ENCODE peak calls at places on chromosomes 7 and 10, in four cellular contexts. D is GM12891, A is K562, Z is GM12878. Y is an unnamed sample.

GRCh38 chr10:124685251-124685650 is 58.9 kb downstream of the FAM53B start:
- DNase-seq in D (no peak), A (no peak), Z (no peak), Y (no peak)

GRCh38 chr7:70072220-70072619 is 473.9 kb downstream of the AUTS2 start:
- DNase-seq in D (no peak), A (no peak), Z (no peak), Y (no peak)

GRCh38 chr10:121851791-121852190 is 76.0 kb downstream of the ATE1 start:
- DNase-seq in D (no peak), A (no peak), Z (no peak), Y (no peak)

GRCh38 chr7:130127404-130128395 is 57.4 kb downstream of the KLHDC10 start:
- DNase-seq in D (no peak), A (no peak), Z (no peak), Y (no peak)

GRCh38 chr10:89032141-89032814 is 41.7 kb downstream of the FAS start:
- DNase-seq in D (no peak), A (no peak), Z (peak; percentile 28), Y (no peak)

GRCh38 chr10:103872137-103872933 is 17.0 kb upstream of the SH3PXD2A start:
- DNase-seq in D (no peak), A (no peak), Z (no peak), Y (no peak)

GRCh38 chr10:24438800-24439199 is 229.9 kb downstream of the KIAA1217 start:
- DNase-seq in D (no peak), A (no peak), Z (no peak), Y (no peak)

GRCh38 chr10:112374724-112375541 is 1.0 kb downstream of the ACSL5 start:
- DNase-seq in D (peak; percentile 36), A (no peak), Z (no peak), Y (peak; percentile 52)

GRCh38 chr10:97200616-97201015 is 14.9 kb upstream of the SLIT1 start:
- DNase-seq in D (no peak), A (no peak), Z (peak; percentile 65), Y (no peak)

GRCh38 chr7:112997831-112998230 is 88.8 kb downstream of the GPR85 start:
- DNase-seq in D (no peak), A (no peak), Z (no peak), Y (no peak)

GRCh38 chr10:72248477-72249151 is 25.1 kb upstream of the DDIT4 start:
- DNase-seq in D (peak; percentile 55), A (no peak), Z (peak; percentile 99), Y (peak; percentile 51)

GRCh38 chr7:137846588-137847417 is at the start of gene DGKI:
- DNase-seq in D (peak; percentile 38), A (no peak), Z (no peak), Y (no peak)

GRCh38 chr10:11993834-11994468 is 48.7 kb downstream of the UPF2 start:
- DNase-seq in D (no peak), A (no peak), Z (peak; percentile 15), Y (no peak)

GRCh38 chr10:48842231-48842630 is 97.4 kb downstream of the LRRC18 start:
- DNase-seq in D (no peak), A (no peak), Z (no peak), Y (no peak)

GRCh38 chr7:66747385-66748126 is 7.0 kb downstream of the RABGEF1 start:
- DNase-seq in D (no peak), A (no peak), Z (no peak), Y (no peak)

GRCh38 chr7:83996879-83997278 is 197.7 kb downstream of the SEMA3A start:
- DNase-seq in D (no peak), A (no peak), Z (no peak), Y (no peak)

GRCh38 chr7:21543528-21544302 is 876 bp downstream of the DNAH11 start:
- DNase-seq in D (no peak), A (no peak), Z (no peak), Y (no peak)

GRCh38 chr10:93821051-93821772 is 63.5 kb downstream of the LGI1 start:
- DNase-seq in D (no peak), A (no peak), Z (no peak), Y (no peak)

GRCh38 chr10:128859738-128860386 is 607.2 kb upstream of the MGMT start:
- DNase-seq in D (peak; percentile 16), A (peak; percentile 51), Z (no peak), Y (peak; percentile 34)

GRCh38 chr10:129877773-129878371 is 86.2 kb downstream of the EBF3 start:
- DNase-seq in D (no peak), A (peak; percentile 39), Z (no peak), Y (peak; percentile 41)

GRCh38 chr7:142889825-142890224 is 4.3 kb upstream of the TRPV6 start:
- DNase-seq in D (no peak), A (no peak), Z (no peak), Y (no peak)

GRCh38 chr10:48526371-48526821 is 78.5 kb downstream of the ARHGAP22 start:
- DNase-seq in D (no peak), A (no peak), Z (no peak), Y (no peak)

GRCh38 chr10:95400789-95401188 is 110.0 kb upstream of the PDLIM1 start:
- DNase-seq in D (no peak), A (no peak), Z (no peak), Y (no peak)

GRCh38 chr7:18873674-18874341 is 243.6 kb downstream of the TWIST1 start:
- DNase-seq in D (no peak), A (no peak), Z (no peak), Y (no peak)

GRCh38 chr10:119517235-119518141 is 25.0 kb downstream of the RGS10 start:
- DNase-seq in D (peak; percentile 54), A (no peak), Z (peak; percentile 59), Y (peak; percentile 52)

GRCh38 chr10:132551093-132551807 is 13.7 kb downstream of the INPP5A start:
- DNase-seq in D (peak; percentile 55), A (no peak), Z (no peak), Y (peak; percentile 88)

GRCh38 chr10:54009672-54010071 is 791.4 kb downstream of the PCDH15 start:
- DNase-seq in D (no peak), A (no peak), Z (no peak), Y (no peak)

GRCh38 chr10:112161757-112162518 is 21.6 kb downstream of the GPAM start:
- DNase-seq in D (no peak), A (no peak), Z (no peak), Y (no peak)

GRCh38 chr7:29883462-29884398 is 77.4 kb downstream of the WIPF3 start:
- DNase-seq in D (no peak), A (no peak), Z (no peak), Y (no peak)

GRCh38 chr7:234712-235553 is 42.6 kb downstream of the FAM20C start:
- DNase-seq in D (no peak), A (no peak), Z (no peak), Y (no peak)

GRCh38 chr7:119929891-119930290 is 343.1 kb upstream of the KCND2 start:
- DNase-seq in D (no peak), A (no peak), Z (no peak), Y (no peak)

GRCh38 chr10:126500866-126501265 is 112.6 kb upstream of the ADAM12 start:
- DNase-seq in D (no peak), A (no peak), Z (no peak), Y (no peak)

GRCh38 chr10:75098902-75099673 is 12.4 kb upstream of the SAMD8 start:
- DNase-seq in D (no peak), A (no peak), Z (no peak), Y (no peak)

GRCh38 chr10:61941202-61941651 is 39.7 kb downstream of the ARID5B start:
- DNase-seq in D (no peak), A (no peak), Z (no peak), Y (no peak)

GRCh38 chr10:71748671-71749191 is 24.6 kb downstream of the VSIR start:
- DNase-seq in D (peak; percentile 72), A (peak; percentile 33), Z (peak; percentile 58), Y (peak; percentile 98)

GRCh38 chr10:123331438-123331837 is 177.2 kb downstream of the BUB3 start:
- DNase-seq in D (no peak), A (no peak), Z (no peak), Y (no peak)

GRCh38 chr7:155190608-155191536 is 106.8 kb upstream of the INSIG1 start:
- DNase-seq in D (peak; percentile 70), A (peak; percentile 87), Z (no peak), Y (peak; percentile 23)

GRCh38 chr7:33805630-33806233 is 99.6 kb upstream of the BMPER start:
- DNase-seq in D (no peak), A (no peak), Z (no peak), Y (no peak)

GRCh38 chr7:64312826-64313225 is 935 bp upstream of the ZNF736 start:
- DNase-seq in D (no peak), A (no peak), Z (no peak), Y (no peak)

GRCh38 chr10:100890696-100891271 is 22.0 kb upstream of the SLF2 start:
- DNase-seq in D (no peak), A (no peak), Z (no peak), Y (no peak)
- TF ChIP-seq POLR2AphosphoS5 in D (no peak), A (no peak), Z (no peak), Y (no peak)

DNA sequence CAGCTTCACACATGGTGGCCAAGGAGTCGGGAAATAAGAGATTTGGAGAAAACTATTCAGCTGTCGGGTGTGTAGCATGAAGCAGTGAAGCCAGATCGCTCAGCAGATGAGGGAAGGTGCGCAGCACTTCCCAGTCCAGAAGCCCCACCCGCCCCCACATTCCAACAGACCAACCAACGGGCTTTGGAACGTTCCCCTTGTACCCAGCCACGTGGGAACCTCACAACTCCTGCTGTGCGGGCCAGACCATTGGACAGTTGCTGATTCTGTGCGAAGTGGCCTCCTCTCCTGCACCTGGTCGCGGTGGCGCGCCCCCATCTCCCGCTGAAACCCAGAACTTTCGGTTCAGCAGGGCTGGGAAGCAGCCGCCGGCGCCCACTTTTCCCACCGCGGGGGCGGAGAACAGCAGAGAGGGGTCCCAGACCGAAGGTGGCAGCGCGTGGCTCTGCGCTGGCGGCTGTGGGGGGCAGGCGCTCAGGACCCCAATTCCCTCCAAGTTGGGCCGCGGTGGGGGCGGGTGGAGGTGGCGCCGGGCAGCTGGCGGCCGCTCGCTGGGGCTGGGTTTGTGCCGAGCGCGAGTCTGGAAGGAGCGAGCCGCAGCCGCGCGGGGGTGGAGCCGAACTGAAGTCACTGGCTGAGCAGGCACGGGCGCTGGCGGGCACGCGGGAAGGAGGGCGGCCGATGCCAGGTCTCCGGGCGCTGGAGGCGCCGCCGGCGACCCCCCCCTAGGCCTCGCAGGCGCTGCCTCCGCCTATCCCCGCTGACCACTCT is 1301.5 kb upstream of the SORCS1 start:
- DNase-seq in D (no peak), A (no peak), Z (no peak), Y (no peak)
- TF ChIP-seq SPI1 in D (no peak), A (no peak), Z (no peak), Y (no peak)

DNA sequence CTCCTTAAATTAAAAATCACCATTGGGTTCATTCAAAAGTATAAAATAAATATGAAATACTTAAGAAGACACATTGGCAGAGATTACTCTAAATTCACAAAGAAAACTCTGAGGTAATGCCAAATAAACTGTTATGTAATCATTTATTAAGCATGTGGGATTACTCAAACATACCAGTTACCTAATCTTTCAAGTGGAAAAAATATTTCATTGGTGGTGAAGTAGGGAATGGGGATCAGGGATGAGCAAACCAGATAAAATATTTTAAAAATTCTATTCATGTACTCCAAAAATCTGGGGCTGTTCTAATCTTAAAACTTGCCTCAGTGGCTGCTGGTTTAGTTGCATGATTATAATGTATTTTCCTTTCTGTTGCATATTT is 19.4 kb downstream of the LMOD2 start:
- DNase-seq in D (no peak), A (no peak), Z (no peak), Y (no peak)
- TF ChIP-seq POLR2AphosphoS5 in D (no peak), A (no peak), Z (no peak), Y (no peak)

DNA sequence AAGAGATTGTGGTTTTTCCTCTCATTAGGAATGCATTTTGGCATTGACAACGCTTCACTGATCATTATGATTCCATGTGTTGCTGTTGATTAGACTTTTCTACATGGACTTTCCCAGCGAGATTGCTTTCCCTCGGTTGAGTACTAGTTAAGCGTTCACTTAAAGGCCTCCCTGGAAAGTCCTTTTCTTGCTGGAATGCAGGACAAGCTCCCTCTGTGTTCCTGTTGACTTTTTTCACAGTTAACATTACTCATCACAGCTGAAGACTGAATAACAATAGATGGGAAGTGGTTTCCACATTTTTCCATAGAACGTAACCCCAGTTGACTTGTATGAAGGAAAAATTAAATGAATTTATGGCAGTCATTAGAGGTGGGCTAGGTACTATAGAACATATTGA is 2.6 kb upstream of the CAV1 start:
- DNase-seq in D (no peak), A (no peak), Z (no peak), Y (no peak)
- TF ChIP-seq SPI1 in D (no peak), A (no peak), Z (no peak), Y (no peak)